ENCODE peak calls at places on chromosome 2, in nine cellular contexts. One of them, this sample, is unnamed.

GRCh38 chr2:12637754-12638153 is 79.0 kb upstream of the TRIB2 start:
- DNase-seq in fibroblast of pulmonary artery: peak; percentile 19
- DNase-seq in heart right ventricle: no peak
- DNase-seq in upper lobe of right lung: no peak
- DNase-seq in cardiac fibroblast: peak; percentile 60
- DNase-seq in CD14-positive monocyte: no peak
- DNase-seq in OCI-LY7: no peak
- DNase-seq in WTC11: no peak
- DNase-seq in HepG2: no peak
- DNase-seq in this sample: no peak

GRCh38 chr2:77398970-77399369 is 123.2 kb downstream of the LRRTM4 start:
- DNase-seq in CD14-positive monocyte: no peak
- DNase-seq in fibroblast of pulmonary artery: no peak
- DNase-seq in WTC11: no peak
- DNase-seq in HepG2: no peak
- DNase-seq in heart right ventricle: no peak
- DNase-seq in OCI-LY7: no peak
- DNase-seq in upper lobe of right lung: no peak
- DNase-seq in cardiac fibroblast: no peak
- DNase-seq in this sample: no peak

GRCh38 chr2:222743263-222743865 is 71.9 kb downstream of the MOGAT1 start:
- DNase-seq in WTC11: no peak
- DNase-seq in heart right ventricle: no peak
- DNase-seq in HepG2: no peak
- DNase-seq in OCI-LY7: no peak
- DNase-seq in fibroblast of pulmonary artery: no peak
- DNase-seq in CD14-positive monocyte: peak; percentile 52
- DNase-seq in cardiac fibroblast: peak; percentile 38
- DNase-seq in upper lobe of right lung: no peak
- DNase-seq in this sample: peak; percentile 71

GRCh38 chr2:202555354-202555753 is 79.4 kb upstream of the FAM117B start:
- DNase-seq in heart right ventricle: no peak
- DNase-seq in OCI-LY7: no peak
- DNase-seq in WTC11: no peak
- DNase-seq in CD14-positive monocyte: no peak
- DNase-seq in fibroblast of pulmonary artery: no peak
- DNase-seq in upper lobe of right lung: no peak
- DNase-seq in HepG2: no peak
- DNase-seq in cardiac fibroblast: no peak
- DNase-seq in this sample: no peak

GRCh38 chr2:181172676-181173075 is 192.3 kb downstream of the UBE2E3 start:
- DNase-seq in CD14-positive monocyte: no peak
- DNase-seq in upper lobe of right lung: no peak
- DNase-seq in cardiac fibroblast: no peak
- DNase-seq in HepG2: no peak
- DNase-seq in OCI-LY7: no peak
- DNase-seq in fibroblast of pulmonary artery: no peak
- DNase-seq in WTC11: no peak
- DNase-seq in heart right ventricle: no peak
- DNase-seq in this sample: no peak

GRCh38 chr2:13193900-13194299 is 477.2 kb downstream of the TRIB2 start:
- DNase-seq in OCI-LY7: peak; percentile 23
- DNase-seq in fibroblast of pulmonary artery: peak; percentile 39
- DNase-seq in upper lobe of right lung: no peak
- DNase-seq in WTC11: no peak
- DNase-seq in cardiac fibroblast: peak; percentile 59
- DNase-seq in heart right ventricle: no peak
- DNase-seq in HepG2: peak; percentile 14
- DNase-seq in CD14-positive monocyte: no peak
- DNase-seq in this sample: no peak

GRCh38 chr2:147442766-147443165 is 402.1 kb upstream of the ACVR2A start:
- DNase-seq in CD14-positive monocyte: no peak
- DNase-seq in heart right ventricle: no peak
- DNase-seq in HepG2: no peak
- DNase-seq in fibroblast of pulmonary artery: no peak
- DNase-seq in cardiac fibroblast: no peak
- DNase-seq in WTC11: no peak
- DNase-seq in OCI-LY7: no peak
- DNase-seq in upper lobe of right lung: no peak
- DNase-seq in this sample: no peak

GRCh38 chr2:226159875-226160479 is 639.6 kb downstream of the IRS1 start:
- DNase-seq in upper lobe of right lung: no peak
- DNase-seq in WTC11: no peak
- DNase-seq in HepG2: peak; percentile 99
- DNase-seq in CD14-positive monocyte: no peak
- DNase-seq in heart right ventricle: no peak
- DNase-seq in fibroblast of pulmonary artery: peak; percentile 17
- DNase-seq in cardiac fibroblast: no peak
- DNase-seq in OCI-LY7: no peak
- DNase-seq in this sample: no peak

GRCh38 chr2:29699045-29699444 is 222.3 kb downstream of the ALK start:
- DNase-seq in heart right ventricle: no peak
- DNase-seq in cardiac fibroblast: no peak
- DNase-seq in WTC11: no peak
- DNase-seq in OCI-LY7: no peak
- DNase-seq in upper lobe of right lung: no peak
- DNase-seq in CD14-positive monocyte: no peak
- DNase-seq in HepG2: no peak
- DNase-seq in fibroblast of pulmonary artery: no peak
- DNase-seq in this sample: no peak

GRCh38 chr2:76391663-76392062 is 680.9 kb upstream of the GCFC2 start:
- DNase-seq in WTC11: no peak
- DNase-seq in fibroblast of pulmonary artery: no peak
- DNase-seq in heart right ventricle: no peak
- DNase-seq in cardiac fibroblast: no peak
- DNase-seq in HepG2: peak; percentile 64
- DNase-seq in CD14-positive monocyte: no peak
- DNase-seq in upper lobe of right lung: no peak
- DNase-seq in OCI-LY7: no peak
- DNase-seq in this sample: no peak

GRCh38 chr2:113218283-113219091 is 44.7 kb downstream of the PSD4 start:
- DNase-seq in OCI-LY7: no peak
- DNase-seq in WTC11: no peak
- DNase-seq in HepG2: peak; percentile 97
- DNase-seq in upper lobe of right lung: peak; percentile 85
- DNase-seq in CD14-positive monocyte: peak; percentile 85
- DNase-seq in cardiac fibroblast: peak; percentile 25
- DNase-seq in heart right ventricle: peak; percentile 46
- DNase-seq in fibroblast of pulmonary artery: no peak
- DNase-seq in this sample: peak; percentile 93

DNA sequence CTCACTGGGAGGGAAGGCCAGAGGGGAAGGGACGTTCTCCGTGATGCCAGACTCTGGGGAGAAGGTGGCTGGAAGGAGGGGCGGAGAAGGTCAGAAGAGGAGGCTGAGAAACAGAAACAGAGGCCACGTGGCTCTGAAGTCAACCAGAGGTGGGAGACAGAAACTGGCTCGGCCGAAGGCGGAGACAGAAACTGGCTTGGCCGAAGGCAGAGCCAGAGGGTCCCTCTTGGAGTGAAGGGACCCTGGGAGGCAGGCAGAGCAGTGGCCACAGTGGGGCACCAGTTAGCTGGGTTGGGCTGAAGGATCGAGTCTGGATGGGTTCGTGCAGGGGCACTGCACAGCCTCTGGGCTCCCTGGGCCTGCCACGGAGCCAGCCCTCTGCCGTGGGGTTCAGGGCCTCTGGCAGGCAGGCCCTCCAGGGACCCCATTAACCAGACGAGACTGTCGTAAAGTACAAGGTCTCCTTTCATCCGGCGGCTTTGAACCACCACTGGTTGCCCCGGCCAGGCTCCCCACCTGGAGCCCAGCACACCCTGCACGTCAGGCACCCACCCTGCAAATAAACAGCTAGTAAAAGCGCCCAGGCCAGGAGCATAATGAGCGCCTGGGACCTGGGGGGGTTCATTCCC is 218.8 kb downstream of the DYSF start:
- DNase-seq in heart right ventricle: no peak
- DNase-seq in CD14-positive monocyte: peak; percentile 42
- DNase-seq in cardiac fibroblast: no peak
- DNase-seq in HepG2: peak; percentile 18
- DNase-seq in fibroblast of pulmonary artery: no peak
- DNase-seq in WTC11: peak; percentile 62
- DNase-seq in upper lobe of right lung: peak; percentile 50
- DNase-seq in OCI-LY7: no peak
- DNase-seq in this sample: peak; percentile 49
- TF ChIP-seq CTCF in heart right ventricle: no peak
- TF ChIP-seq CTCF in CD14-positive monocyte: no peak
- TF ChIP-seq CTCF in cardiac fibroblast: peak; percentile 6
- TF ChIP-seq CTCF in HepG2: peak; percentile 70
- TF ChIP-seq CTCF in fibroblast of pulmonary artery: peak; percentile 1
- TF ChIP-seq CTCF in WTC11: no peak
- TF ChIP-seq CTCF in upper lobe of right lung: no peak
- TF ChIP-seq CTCF in OCI-LY7: no peak
- TF ChIP-seq CTCF in this sample: no peak

DNA sequence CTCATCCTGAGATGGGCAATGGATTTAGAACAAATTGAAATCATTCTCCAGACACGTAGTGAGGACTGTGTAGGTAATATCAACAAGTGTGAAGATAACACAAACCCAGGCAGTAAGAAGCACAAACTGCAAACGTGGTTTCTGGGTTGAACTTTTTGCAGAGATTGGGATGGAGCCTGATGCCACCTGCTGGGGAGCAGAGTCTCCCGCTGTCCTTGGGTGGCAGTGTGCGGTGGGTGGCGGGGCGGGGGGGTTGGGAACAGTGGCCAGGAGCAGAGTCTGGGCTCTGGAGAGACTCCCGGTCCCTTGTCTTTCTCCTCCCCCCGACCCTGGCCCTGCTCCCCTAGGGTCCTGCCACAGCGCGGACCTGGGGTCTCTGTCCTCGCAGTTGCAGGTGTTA is 19.5 kb downstream of the TRAF3IP1 start:
- DNase-seq in HepG2: peak; percentile 28
- DNase-seq in cardiac fibroblast: no peak
- DNase-seq in CD14-positive monocyte: no peak
- DNase-seq in OCI-LY7: no peak
- DNase-seq in fibroblast of pulmonary artery: no peak
- DNase-seq in heart right ventricle: no peak
- DNase-seq in WTC11: no peak
- DNase-seq in upper lobe of right lung: no peak
- DNase-seq in this sample: no peak
- TF ChIP-seq CTCF in HepG2: peak; percentile 56
- TF ChIP-seq CTCF in cardiac fibroblast: no peak
- TF ChIP-seq CTCF in CD14-positive monocyte: no peak
- TF ChIP-seq CTCF in OCI-LY7: peak; percentile 52
- TF ChIP-seq CTCF in fibroblast of pulmonary artery: no peak
- TF ChIP-seq CTCF in heart right ventricle: peak; percentile 8
- TF ChIP-seq CTCF in WTC11: no peak
- TF ChIP-seq CTCF in upper lobe of right lung: no peak
- TF ChIP-seq CTCF in this sample: peak; percentile 24

DNA sequence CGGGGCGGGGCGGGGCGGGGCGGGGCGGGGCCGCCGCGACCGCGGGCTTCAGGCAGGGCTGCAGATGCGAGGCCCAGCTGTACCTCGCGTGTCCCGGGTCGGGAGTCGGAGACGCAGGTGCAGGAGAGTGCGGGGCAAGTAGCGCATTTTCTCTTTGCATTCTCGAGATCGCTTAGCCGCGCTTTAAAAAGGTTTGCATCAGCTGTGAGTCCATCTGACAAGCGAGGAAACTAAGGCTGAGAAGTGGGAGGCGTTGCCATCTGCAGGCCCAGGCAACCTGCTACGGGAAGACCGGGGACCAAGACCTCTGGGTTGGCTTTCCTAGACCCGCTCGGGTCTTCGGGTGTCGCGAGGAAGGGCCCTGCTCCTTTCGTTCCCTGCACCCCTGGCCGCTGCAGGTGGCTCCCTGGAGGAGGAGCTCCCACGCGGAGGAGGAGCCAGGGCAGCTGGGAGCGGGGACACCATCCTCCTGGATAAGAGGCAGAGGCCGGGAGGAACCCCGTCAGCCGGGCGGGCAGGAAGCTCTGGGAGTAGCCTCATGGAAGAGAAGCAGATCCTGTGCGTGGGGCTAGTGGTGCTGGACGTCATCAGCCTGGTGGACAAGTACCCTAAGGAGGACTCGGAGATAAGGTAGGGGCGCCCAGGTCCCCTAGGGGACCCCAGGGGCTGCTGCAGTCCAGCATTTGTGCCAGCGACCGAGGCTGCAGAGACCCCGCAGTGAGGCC is at the start of gene KHK:
- DNase-seq in OCI-LY7: no peak
- DNase-seq in fibroblast of pulmonary artery: no peak
- DNase-seq in HepG2: peak; percentile 58
- DNase-seq in WTC11: peak; percentile 67
- DNase-seq in CD14-positive monocyte: no peak
- DNase-seq in cardiac fibroblast: no peak
- DNase-seq in heart right ventricle: peak; percentile 65
- DNase-seq in upper lobe of right lung: peak; percentile 85
- DNase-seq in this sample: peak; percentile 89
- TF ChIP-seq CTCF in OCI-LY7: no peak
- TF ChIP-seq CTCF in fibroblast of pulmonary artery: no peak
- TF ChIP-seq CTCF in HepG2: no peak
- TF ChIP-seq CTCF in WTC11: peak; percentile 36
- TF ChIP-seq CTCF in CD14-positive monocyte: peak; percentile 58
- TF ChIP-seq CTCF in cardiac fibroblast: no peak
- TF ChIP-seq CTCF in heart right ventricle: no peak
- TF ChIP-seq CTCF in upper lobe of right lung: no peak
- TF ChIP-seq CTCF in this sample: no peak

GRCh38 chr2:102301867-102302362 is 9.4 kb upstream of the IL1RL1 start:
- DNase-seq in HepG2: no peak
- DNase-seq in OCI-LY7: peak; percentile 1
- DNase-seq in cardiac fibroblast: peak; percentile 65
- DNase-seq in CD14-positive monocyte: peak; percentile 56
- DNase-seq in WTC11: peak; percentile 47
- DNase-seq in heart right ventricle: no peak
- DNase-seq in upper lobe of right lung: no peak
- DNase-seq in fibroblast of pulmonary artery: peak; percentile 39
- DNase-seq in this sample: no peak

GRCh38 chr2:102302458-102302857 is 8.9 kb upstream of the IL1RL1 start:
- DNase-seq in heart right ventricle: no peak
- DNase-seq in WTC11: no peak
- DNase-seq in CD14-positive monocyte: no peak
- DNase-seq in upper lobe of right lung: no peak
- DNase-seq in OCI-LY7: no peak
- DNase-seq in fibroblast of pulmonary artery: no peak
- DNase-seq in cardiac fibroblast: no peak
- DNase-seq in HepG2: no peak
- DNase-seq in this sample: no peak

GRCh38 chr2:102304711-102305591 is 6.4 kb upstream of the IL1RL1 start:
- DNase-seq in OCI-LY7: no peak
- DNase-seq in WTC11: no peak
- DNase-seq in cardiac fibroblast: no peak
- DNase-seq in fibroblast of pulmonary artery: no peak
- DNase-seq in upper lobe of right lung: no peak
- DNase-seq in CD14-positive monocyte: no peak
- DNase-seq in heart right ventricle: no peak
- DNase-seq in HepG2: no peak
- DNase-seq in this sample: no peak

GRCh38 chr2:102304268-102304667 is 7.1 kb upstream of the IL1RL1 start:
- DNase-seq in cardiac fibroblast: peak; percentile 86
- DNase-seq in OCI-LY7: no peak
- DNase-seq in heart right ventricle: no peak
- DNase-seq in fibroblast of pulmonary artery: peak; percentile 63
- DNase-seq in WTC11: no peak
- DNase-seq in HepG2: no peak
- DNase-seq in upper lobe of right lung: no peak
- DNase-seq in CD14-positive monocyte: no peak
- DNase-seq in this sample: no peak

DNA sequence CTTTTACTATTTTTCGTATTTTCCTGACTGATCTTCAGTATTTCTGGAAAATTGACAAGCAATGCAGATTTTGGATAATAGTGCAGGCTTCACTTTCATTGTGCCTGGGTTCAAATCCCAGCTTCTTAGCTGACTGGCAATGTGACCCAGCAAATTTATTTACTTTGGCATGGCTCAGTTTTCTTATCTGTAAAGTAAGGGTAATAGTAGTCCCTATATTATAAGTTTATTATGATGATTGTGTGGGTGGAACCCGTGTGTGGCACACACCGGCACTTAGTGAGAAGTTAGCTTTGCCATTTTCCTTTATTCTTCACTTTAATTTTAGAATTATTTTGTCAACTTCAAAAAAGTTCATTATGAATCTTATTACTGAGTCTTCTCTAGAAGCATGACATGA is 7.8 kb upstream of the IL1RL1 start:
- DNase-seq in HepG2: no peak
- DNase-seq in cardiac fibroblast: no peak
- DNase-seq in OCI-LY7: no peak
- DNase-seq in WTC11: no peak
- DNase-seq in heart right ventricle: no peak
- DNase-seq in CD14-positive monocyte: no peak
- DNase-seq in upper lobe of right lung: no peak
- DNase-seq in fibroblast of pulmonary artery: no peak
- DNase-seq in this sample: no peak
- TF ChIP-seq CTCF in HepG2: no peak
- TF ChIP-seq CTCF in cardiac fibroblast: no peak
- TF ChIP-seq CTCF in OCI-LY7: no peak
- TF ChIP-seq CTCF in WTC11: no peak
- TF ChIP-seq CTCF in heart right ventricle: no peak
- TF ChIP-seq CTCF in CD14-positive monocyte: no peak
- TF ChIP-seq CTCF in upper lobe of right lung: no peak
- TF ChIP-seq CTCF in fibroblast of pulmonary artery: no peak
- TF ChIP-seq CTCF in this sample: no peak